ENCODE peak calls at places on chromosomes 11 and 22, in six cellular contexts. N, F, G, T, I and P are unnamed samples. For H3K27me3, the result is how much of the 10 kb centered on the place peaks cover.

GRCh38 chr11:34860518-34860917 is 55.7 kb downstream of the APIP start:
- DNase-seq in F (no peak), N (no peak), T (no peak), G (no peak), I (no peak), P (no peak)

GRCh38 chr22:50270302-50271010 is at the start of gene MAPK11:
- DNase-seq in G (peak), T (peak), F (peak), I (no peak), N (peak), P (peak)

GRCh38 chr11:1754376-1755150 is 4.2 kb upstream of the IFITM10 start:
- DNase-seq in I (no peak), T (no peak), F (no peak), N (no peak), G (no peak), P (no peak)

GRCh38 chr11:62705401-62705800 is 1.8 kb downstream of the BSCL2 start:
- DNase-seq in G (no peak), N (peak), F (no peak), I (no peak), T (no peak), P (no peak)

GRCh38 chr11:17645190-17645970 is 74.0 kb upstream of the MYOD1 start:
- DNase-seq in G (no peak), I (no peak), F (no peak), N (no peak), T (no peak), P (no peak)

GRCh38 chr22:25153961-25154685 is 45.5 kb upstream of the CRYBB3 start:
- DNase-seq in T (no peak), N (no peak), F (no peak), G (no peak), I (no peak), P (peak)

GRCh38 chr11:16613401-16614381 is 124.8 kb upstream of the C11orf58 start:
- DNase-seq in N (peak), G (peak), T (peak), F (peak), I (peak), P (peak)

GRCh38 chr11:96228911-96229310 is 114.1 kb downstream of the MAML2 start:
- DNase-seq in F (no peak), N (no peak), G (peak), I (no peak), T (peak), P (no peak)

GRCh38 chr11:61516675-61517516 is 8.3 kb downstream of the LRRC10B start:
- DNase-seq in F (peak), T (peak), G (no peak), N (peak), I (no peak), P (peak)

GRCh38 chr22:50544746-50545253 is 899 bp upstream of the KLHDC7B start:
- DNase-seq in I (no peak), T (peak), G (no peak), F (no peak), N (no peak), P (no peak)

GRCh38 chr11:3225826-3226750 is 6.1 kb downstream of the MRGPRE start:
- DNase-seq in T (no peak), F (no peak), G (no peak), I (no peak), N (no peak), P (no peak)

GRCh38 chr22:27456696-27457503 is 344.7 kb downstream of the MN1 start:
- DNase-seq in G (peak), F (no peak), N (no peak), I (no peak), T (no peak), P (peak)

DNA sequence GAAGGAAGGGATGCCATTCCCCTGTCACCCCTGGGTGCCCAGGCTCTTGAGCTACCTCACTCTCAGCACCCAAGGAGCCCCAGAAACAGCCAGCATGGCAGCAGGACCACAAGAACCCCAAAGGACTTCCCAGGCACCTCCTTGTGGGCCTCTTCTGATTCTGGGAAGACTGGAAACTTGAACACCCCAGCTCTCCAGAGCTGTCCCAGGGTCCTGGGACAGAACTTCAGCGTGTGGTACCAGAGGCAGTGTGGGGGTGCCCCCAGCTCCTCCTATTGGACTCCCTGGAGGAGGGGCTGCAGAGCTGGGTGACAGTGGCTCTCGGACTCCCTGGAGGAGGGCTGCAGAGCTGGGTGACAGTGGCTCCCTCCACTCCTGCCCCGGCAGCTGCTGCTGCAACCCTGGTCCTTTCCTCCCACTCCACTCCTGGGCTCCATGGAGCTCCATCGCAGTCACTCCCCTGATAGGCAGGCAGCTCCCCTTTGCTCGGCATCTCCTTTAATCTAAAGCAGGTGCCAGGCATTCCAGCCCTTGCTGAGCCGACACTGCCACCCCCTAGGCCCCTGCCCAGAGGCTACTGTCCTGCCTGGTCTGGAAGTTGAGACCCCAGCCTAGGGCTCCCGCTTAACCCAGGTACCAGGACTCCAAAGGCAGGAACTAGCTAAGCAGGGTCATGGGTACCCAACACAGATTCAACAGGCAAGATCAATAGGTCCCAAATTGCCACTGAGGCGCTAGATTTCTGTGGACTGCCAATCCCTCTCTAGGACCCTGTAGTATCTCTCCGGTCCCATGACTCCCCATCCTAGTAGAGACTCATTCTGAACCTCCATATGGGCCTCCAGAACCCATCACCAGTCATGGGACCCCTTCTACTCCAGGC is 2.7 kb downstream of the BCL9L start:
- DNase-seq in F (no peak), I (no peak), N (peak), G (no peak), T (no peak), P (peak)
- H3K4ac ChIP-seq in F (no peak), I (no peak), N (no peak), G (peak), T (peak), P (peak)

GRCh38 chr22:45969414-45969799 is 7.6 kb downstream of the WNT7B start:
- DNase-seq in F (no peak), G (no peak), N (peak), T (no peak), I (no peak), P (no peak)
- H3K27me3 ChIP-seq in F (half or more), G (under half), N (under half), T (under half), I (half or more), P (under half)

DNA sequence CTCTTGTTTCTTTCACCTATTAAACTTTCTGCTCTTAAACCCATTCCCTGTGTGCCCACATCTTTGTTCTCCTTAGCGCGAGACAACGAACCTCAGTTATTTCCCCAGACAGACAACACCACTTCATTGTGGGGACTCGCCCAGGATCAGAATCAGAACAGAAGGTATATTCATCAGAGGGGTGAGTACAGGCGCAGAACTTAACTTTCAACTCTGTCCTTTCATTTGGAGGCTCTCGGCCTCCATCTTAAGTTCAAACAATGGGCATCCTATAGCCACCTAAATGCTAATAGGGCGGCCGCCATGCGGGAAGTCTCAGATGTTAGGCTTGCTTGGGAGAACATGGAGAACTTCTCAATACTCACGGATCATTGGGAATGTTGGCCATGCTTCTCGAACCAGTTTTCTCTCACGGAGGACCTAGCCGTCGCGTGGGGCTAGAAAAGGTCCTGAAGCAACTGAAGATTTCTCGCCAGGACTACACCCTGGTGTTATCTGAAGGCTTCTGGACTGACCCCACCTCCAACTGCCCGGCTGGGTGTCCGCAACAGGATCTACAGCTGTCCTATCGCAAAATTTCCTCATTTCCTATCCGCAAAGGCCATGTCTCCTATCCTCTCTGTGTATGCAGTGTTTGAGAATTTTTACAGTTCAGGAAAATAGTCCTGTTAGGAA is 13.4 kb upstream of the HYLS1 start:
- DNase-seq in I (no peak), F (no peak), G (no peak), N (no peak), T (no peak), P (no peak)
- H2AFZ ChIP-seq in I (peak), F (no peak), G (no peak), N (no peak), T (no peak), P (no peak)

DNA sequence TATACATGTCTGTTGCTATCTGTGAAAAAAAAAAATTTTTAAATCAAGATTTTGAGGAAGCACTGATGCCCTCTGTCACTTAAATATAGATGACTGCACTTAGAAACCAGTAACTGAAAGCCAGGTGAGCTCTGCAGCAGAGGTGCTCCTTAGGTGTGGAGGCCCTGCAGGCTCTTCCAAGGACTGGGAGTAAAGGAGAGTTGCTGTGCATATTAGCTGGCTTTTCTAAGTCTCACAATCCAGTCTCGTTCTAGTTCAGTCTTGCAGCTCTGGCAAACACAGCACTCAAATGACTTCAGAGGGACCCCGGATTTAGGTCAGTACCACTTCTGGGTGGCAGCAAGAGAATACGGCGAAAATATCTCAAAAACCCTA is 61.0 kb downstream of the LARGE2 start:
- DNase-seq in G (no peak), I (no peak), T (no peak), F (no peak), N (no peak), P (no peak)
- H3K4ac ChIP-seq in G (peak), I (no peak), T (no peak), F (no peak), N (no peak), P (no peak)

DNA sequence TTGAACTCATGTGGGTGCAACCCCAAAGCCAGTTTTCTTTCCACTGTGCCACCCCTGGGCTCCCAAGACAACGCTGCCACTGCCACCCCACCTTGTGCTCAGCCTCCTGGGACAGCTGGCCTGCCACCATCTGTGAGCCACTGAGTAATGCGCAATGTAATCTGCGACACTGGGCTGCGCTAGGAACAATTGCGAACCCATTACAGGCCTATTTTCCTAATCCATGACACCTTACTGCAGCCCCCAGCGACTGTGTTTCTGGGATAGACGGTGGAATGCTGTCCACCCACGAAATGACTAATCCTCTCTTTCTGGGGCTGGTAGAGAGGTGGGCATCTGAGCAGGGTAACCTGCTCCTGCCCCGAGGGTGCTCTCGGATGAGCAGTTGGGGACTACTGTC is 22.2 kb downstream of the FLRT1 start:
- DNase-seq in G (no peak), I (no peak), T (no peak), F (no peak), N (no peak), P (no peak)
- H3K27me3 ChIP-seq in G (under half), I (half or more), T (under half), F (under half), N (under half), P (under half)

DNA sequence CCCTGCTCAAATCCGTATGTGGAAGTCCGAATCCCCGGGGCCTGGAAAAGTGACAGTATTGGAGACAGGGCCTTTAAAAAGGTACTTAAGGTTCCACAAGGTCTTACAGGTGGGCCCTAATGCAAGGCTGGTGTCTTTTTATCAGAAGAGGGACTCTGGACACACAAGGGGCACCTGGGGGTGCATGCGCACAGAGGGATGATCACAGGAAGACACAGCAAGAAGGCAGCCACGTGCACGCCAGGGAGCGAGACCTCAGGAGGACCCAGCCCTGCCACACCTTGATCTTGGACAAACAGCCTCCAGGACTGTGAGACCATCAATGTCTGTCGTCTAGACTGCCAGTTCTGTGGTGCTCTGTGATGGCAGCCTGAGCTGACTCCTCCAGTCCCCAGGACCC is 96.5 kb downstream of the SHANK2 start:
- DNase-seq in T (no peak), N (peak), F (no peak), G (no peak), I (no peak), P (no peak)
- H2AFZ ChIP-seq in T (no peak), N (no peak), F (no peak), G (no peak), I (no peak), P (no peak)

DNA sequence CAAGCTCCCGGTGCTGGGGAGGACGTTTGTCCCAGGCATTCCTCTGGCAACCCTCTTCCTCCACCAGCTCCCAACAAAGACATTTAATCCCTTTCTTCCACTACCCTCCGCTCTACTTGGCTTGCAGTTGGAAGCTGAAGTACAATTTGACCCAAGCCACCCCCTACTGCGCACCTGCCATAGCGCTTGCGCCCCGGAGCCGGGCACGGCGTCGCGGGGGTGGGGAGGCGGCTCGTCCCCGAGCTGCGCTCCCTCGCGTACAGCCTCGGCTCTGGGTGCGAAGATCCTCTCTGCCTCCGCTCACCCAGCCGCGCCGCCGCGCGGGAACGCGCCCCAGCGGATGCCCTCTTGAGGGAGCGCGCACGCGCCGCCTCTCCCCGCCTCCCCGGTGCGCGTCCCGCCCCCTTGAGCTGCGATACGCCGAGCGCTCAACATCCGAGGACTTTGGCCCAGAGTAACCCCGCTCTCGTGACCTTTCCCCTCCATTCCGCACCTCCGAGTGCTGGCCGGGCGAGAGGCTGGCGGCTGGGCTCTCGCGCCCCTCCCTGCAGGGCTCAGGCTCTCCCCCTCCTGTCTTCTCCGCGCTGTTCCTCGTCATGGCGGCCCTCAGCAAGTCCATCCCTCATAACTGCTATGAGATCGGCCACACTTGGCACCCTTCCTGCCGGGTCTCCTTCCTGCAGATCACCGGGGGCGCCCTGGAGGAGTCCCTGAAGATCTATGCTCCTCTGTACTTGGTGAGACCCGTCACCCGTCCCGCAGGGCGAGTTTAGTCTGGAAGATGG is at the start of gene TMEM135:
- DNase-seq in G (peak), N (peak), F (peak), T (peak), I (peak), P (peak)
- H3K4ac ChIP-seq in G (peak), N (no peak), F (no peak), T (peak), I (peak), P (peak)